ENCODE peak calls at places on chromosomes 4 and X, in five cellular contexts. One of them, this sample, is unnamed.

GRCh38 chr4:89226665-89227572 is 80.7 kb downstream of the GPRIN3 start:
- DNase-seq in H4: peak
- DNase-seq in left ventricle myocardium inferior: peak
- DNase-seq in NCI-H1417: peak
- DNase-seq in naive B cell: peak
- DNase-seq in this sample: peak

GRCh38 chrX:35149517-35149916 is 206.9 kb downstream of the FAM47B start:
- DNase-seq in H4: no peak
- DNase-seq in left ventricle myocardium inferior: no peak
- DNase-seq in NCI-H1417: no peak
- DNase-seq in naive B cell: no peak
- DNase-seq in this sample: no peak

GRCh38 chr4:30950737-30951136 is 230.6 kb downstream of the PCDH7 start:
- DNase-seq in H4: peak
- DNase-seq in left ventricle myocardium inferior: no peak
- DNase-seq in NCI-H1417: peak
- DNase-seq in naive B cell: no peak
- DNase-seq in this sample: no peak

GRCh38 chr4:38752393-38752961 is 30.3 kb downstream of the TLR10 start:
- DNase-seq in H4: peak
- DNase-seq in left ventricle myocardium inferior: no peak
- DNase-seq in NCI-H1417: no peak
- DNase-seq in naive B cell: no peak
- DNase-seq in this sample: no peak

GRCh38 chr4:14025093-14025492 is 397.6 kb upstream of the BOD1L1 start:
- DNase-seq in H4: no peak
- DNase-seq in left ventricle myocardium inferior: no peak
- DNase-seq in NCI-H1417: no peak
- DNase-seq in naive B cell: no peak
- DNase-seq in this sample: no peak

GRCh38 chr4:131370846-131371245 is 1778.2 kb upstream of the PCDH10 start:
- DNase-seq in H4: no peak
- DNase-seq in left ventricle myocardium inferior: no peak
- DNase-seq in NCI-H1417: peak
- DNase-seq in naive B cell: no peak
- DNase-seq in this sample: no peak

GRCh38 chrX:134880866-134881265 is 109.9 kb upstream of the SMIM10 start:
- DNase-seq in H4: no peak
- DNase-seq in left ventricle myocardium inferior: no peak
- DNase-seq in NCI-H1417: no peak
- DNase-seq in naive B cell: no peak
- DNase-seq in this sample: no peak

GRCh38 chr4:71198958-71199357 is 139.9 kb upstream of the SLC4A4 start:
- DNase-seq in H4: no peak
- DNase-seq in left ventricle myocardium inferior: no peak
- DNase-seq in NCI-H1417: no peak
- DNase-seq in naive B cell: no peak
- DNase-seq in this sample: no peak

GRCh38 chr4:121462660-121463261 is 81.9 kb upstream of the QRFPR start:
- DNase-seq in H4: peak
- DNase-seq in left ventricle myocardium inferior: no peak
- DNase-seq in NCI-H1417: peak
- DNase-seq in naive B cell: no peak
- DNase-seq in this sample: no peak

GRCh38 chr4:99723555-99724450 is 66.2 kb upstream of the C4orf54 start:
- DNase-seq in H4: peak
- DNase-seq in left ventricle myocardium inferior: peak
- DNase-seq in NCI-H1417: peak
- DNase-seq in naive B cell: no peak
- DNase-seq in this sample: no peak

GRCh38 chrX:38006283-38006682 is at the start of gene SYTL5:
- DNase-seq in H4: no peak
- DNase-seq in left ventricle myocardium inferior: no peak
- DNase-seq in NCI-H1417: peak
- DNase-seq in naive B cell: no peak
- DNase-seq in this sample: no peak

GRCh38 chr4:184644553-184645307 is 4.5 kb downstream of the CASP3 start:
- DNase-seq in H4: peak
- DNase-seq in left ventricle myocardium inferior: no peak
- DNase-seq in NCI-H1417: peak
- DNase-seq in naive B cell: no peak
- DNase-seq in this sample: no peak

GRCh38 chrX:69313622-69314290 is 148.5 kb upstream of the PJA1 start:
- DNase-seq in H4: no peak
- DNase-seq in left ventricle myocardium inferior: no peak
- DNase-seq in NCI-H1417: no peak
- DNase-seq in naive B cell: no peak
- DNase-seq in this sample: no peak

GRCh38 chrX:134548257-134548732 is 88.3 kb downstream of the HPRT1 start:
- DNase-seq in H4: no peak
- DNase-seq in left ventricle myocardium inferior: no peak
- DNase-seq in NCI-H1417: peak
- DNase-seq in naive B cell: no peak
- DNase-seq in this sample: no peak

GRCh38 chrX:37350034-37350365 is 836 bp downstream of the PRRG1 start:
- DNase-seq in H4: peak
- DNase-seq in left ventricle myocardium inferior: no peak
- DNase-seq in NCI-H1417: no peak
- DNase-seq in naive B cell: no peak
- DNase-seq in this sample: no peak

GRCh38 chr4:86099348-86099747 is 260.5 kb downstream of the MAPK10 start:
- DNase-seq in H4: no peak
- DNase-seq in left ventricle myocardium inferior: no peak
- DNase-seq in NCI-H1417: no peak
- DNase-seq in naive B cell: no peak
- DNase-seq in this sample: no peak

GRCh38 chr4:6278801-6279197 is 9.1 kb downstream of the WFS1 start:
- DNase-seq in H4: no peak
- DNase-seq in left ventricle myocardium inferior: peak
- DNase-seq in NCI-H1417: no peak
- DNase-seq in naive B cell: no peak
- DNase-seq in this sample: no peak

GRCh38 chrX:17484592-17484991 is 109.6 kb downstream of the NHS start:
- DNase-seq in H4: no peak
- DNase-seq in left ventricle myocardium inferior: no peak
- DNase-seq in NCI-H1417: no peak
- DNase-seq in naive B cell: no peak
- DNase-seq in this sample: no peak